ENCODE peak calls at places on chromosome 16, in eight cellular contexts. S, H, P, F, Q, V, W and O are unnamed samples.

GRCh38 chr16:50300942-50301625 is 34.7 kb downstream of the ADCY7 start:
- DNase-seq in S (no peak), H (no peak), P (peak), F (peak), Q (no peak), V (no peak), W (no peak), O (no peak)

GRCh38 chr16:66905633-66906539 is 12.8 kb downstream of the CDH16 start:
- DNase-seq in S (no peak), H (no peak), P (no peak), F (peak), Q (no peak), V (no peak), W (no peak), O (no peak)

GRCh38 chr16:89562027-89562599 is 1.6 kb downstream of the RPL13 start:
- DNase-seq in S (no peak), H (no peak), P (no peak), F (peak), Q (no peak), V (no peak), W (no peak), O (no peak)

GRCh38 chr16:60230666-60231065 is 1496.5 kb upstream of the GOT2 start:
- DNase-seq in S (no peak), H (no peak), P (no peak), F (no peak), Q (no peak), V (no peak), W (no peak), O (no peak)

GRCh38 chr16:13436641-13437423 is 483.1 kb upstream of the ERCC4 start:
- DNase-seq in S (no peak), H (no peak), P (no peak), F (no peak), Q (no peak), V (no peak), W (no peak), O (no peak)

GRCh38 chr16:87635541-87636049 is 33.3 kb downstream of the JPH3 start:
- DNase-seq in S (peak), H (peak), P (peak), F (peak), Q (peak), V (no peak), W (no peak), O (peak)

GRCh38 chr16:17261197-17261858 is 209.4 kb downstream of the XYLT1 start:
- DNase-seq in S (no peak), H (no peak), P (no peak), F (no peak), Q (no peak), V (no peak), W (no peak), O (no peak)

GRCh38 chr16:49094471-49094870 is 187.2 kb downstream of the CBLN1 start:
- DNase-seq in S (no peak), H (no peak), P (no peak), F (no peak), Q (peak), V (no peak), W (no peak), O (no peak)

GRCh38 chr16:1061769-1062505 is 10.6 kb upstream of the SSTR5 start:
- DNase-seq in S (no peak), H (no peak), P (no peak), F (no peak), Q (no peak), V (no peak), W (no peak), O (no peak)

GRCh38 chr16:89484923-89485679 is 5.3 kb downstream of the ANKRD11 start:
- DNase-seq in S (no peak), H (no peak), P (no peak), F (no peak), Q (no peak), V (no peak), W (no peak), O (no peak)

GRCh38 chr16:77171750-77172635 is 19.0 kb upstream of the MON1B start:
- DNase-seq in S (peak), H (peak), P (no peak), F (no peak), Q (no peak), V (no peak), W (peak), O (peak)

GRCh38 chr16:30382398-30383015 is at the start of gene SEPTIN1:
- DNase-seq in S (no peak), H (peak), P (no peak), F (no peak), Q (no peak), V (no peak), W (no peak), O (no peak)

GRCh38 chr16:54628796-54629625 is 301.7 kb upstream of the IRX5 start:
- DNase-seq in S (no peak), H (no peak), P (no peak), F (peak), Q (no peak), V (no peak), W (no peak), O (no peak)

GRCh38 chr16:81521141-81521626 is 76.6 kb downstream of the CMIP start:
- DNase-seq in S (no peak), H (peak), P (no peak), F (peak), Q (peak), V (no peak), W (no peak), O (no peak)

GRCh38 chr16:30096862-30097563 is 1.0 kb upstream of the YPEL3 start:
- DNase-seq in S (no peak), H (no peak), P (no peak), F (no peak), Q (no peak), V (no peak), W (no peak), O (no peak)

GRCh38 chr16:87736003-87736382 is 29.8 kb downstream of the KLHDC4 start:
- DNase-seq in S (no peak), H (no peak), P (no peak), F (no peak), Q (no peak), V (no peak), W (no peak), O (no peak)